ENCODE peak calls at places on chromosomes 11 and 22, in five cellular contexts. L is astrocyte, E is tibial artery, T is NCI-H510A treated with DMSO at 0.1 percent for 48 hours, M is WTC11. K is an unnamed sample.

GRCh38 chr22:50269573-50270301 is 443 bp downstream of the MAPK11 start:
- DNase-seq in L (peak; percentile 42), E (no peak), T (no peak), M (peak; percentile 35), K (peak; percentile 72)

GRCh38 chr11:45982656-45983470 is 60.4 kb downstream of the LARGE2 start:
- DNase-seq in L (peak; percentile 90), E (no peak), T (no peak), M (peak; percentile 74), K (peak; percentile 57)

GRCh38 chr22:43846966-43847365 is 15.3 kb downstream of the SULT4A1 start:
- DNase-seq in L (no peak), E (no peak), T (no peak), M (no peak), K (no peak)

GRCh38 chr11:3855808-3856491 is 486 bp downstream of the STIM1 start:
- DNase-seq in L (no peak), E (peak; percentile 77), T (no peak), M (peak; percentile 57), K (peak; percentile 68)

GRCh38 chr22:23755711-23756110 is 1.5 kb upstream of the VPREB3 start:
- DNase-seq in L (no peak), E (no peak), T (no peak), M (no peak), K (no peak)

GRCh38 chr22:50504245-50505211 is 3.0 kb downstream of the LMF2 start:
- DNase-seq in L (no peak), E (no peak), T (no peak), M (no peak), K (peak; percentile 43)

GRCh38 chr11:118051611-118052461 is 25.0 kb upstream of the TMPRSS4 start:
- DNase-seq in L (no peak), E (peak; percentile 57), T (no peak), M (no peak), K (peak; percentile 18)

GRCh38 chr11:27058456-27058855 is 17.8 kb downstream of the BBOX1 start:
- DNase-seq in L (no peak), E (no peak), T (no peak), M (no peak), K (no peak)

GRCh38 chr11:927871-928270 is 2.2 kb downstream of the AP2A2 start:
- DNase-seq in L (no peak), E (no peak), T (no peak), M (no peak), K (no peak)

GRCh38 chr22:50215297-50216049 is 14.7 kb downstream of the SELENOO start:
- DNase-seq in L (no peak), E (no peak), T (no peak), M (no peak), K (no peak)

GRCh38 chr11:134086376-134086775 is 17.5 kb downstream of the JAM3 start:
- DNase-seq in L (no peak), E (no peak), T (no peak), M (no peak), K (no peak)

GRCh38 chr22:31586137-31586920 is 75.7 kb downstream of the PISD start:
- DNase-seq in L (peak; percentile 40), E (no peak), T (no peak), M (no peak), K (no peak)

GRCh38 chr11:9943346-9944110 is 279.7 kb downstream of the SWAP70 start:
- DNase-seq in L (peak; percentile 64), E (no peak), T (no peak), M (no peak), K (no peak)

K was measured in ecto neural progenitor cell.